ENCODE peak calls at places on chromosomes 16 and 17, in six cellular contexts. I, S, N, W, D and O are unnamed samples.

GRCh38 chr16:3131755-3132377 is 3.0 kb upstream of the ZNF213 start:
- DNase-seq in N (no peak), D (peak; percentile 71), S (peak; percentile 58), W (no peak), I (no peak), O (no peak)

GRCh38 chr17:39147221-39148185 is 3.9 kb downstream of the PLXDC1 start:
- DNase-seq in N (no peak), W (no peak), D (peak; percentile 43), I (no peak), S (no peak), O (no peak)

GRCh38 chr17:17018021-17018441 is 24.2 kb upstream of the MPRIP start:
- DNase-seq in W (no peak), S (no peak), N (no peak), I (peak; percentile 34), D (peak; percentile 44), O (no peak)

GRCh38 chr17:67980456-67980855 is 15.8 kb downstream of the C17orf58 start:
- DNase-seq in D (no peak), W (no peak), N (no peak), I (no peak), S (no peak), O (peak; percentile 32)

GRCh38 chr16:85563515-85564276 is 49.4 kb upstream of the GSE1 start:
- DNase-seq in N (no peak), W (no peak), I (peak; percentile 90), S (peak; percentile 62), D (no peak), O (no peak)

GRCh38 chr17:16391451-16391850 is 10.6 kb downstream of the UBB start:
- DNase-seq in N (no peak), W (no peak), D (no peak), S (no peak), I (no peak), O (no peak)

GRCh38 chr16:89129378-89129777 is 35.7 kb downstream of the ACSF3 start:
- DNase-seq in N (no peak), D (no peak), W (no peak), I (no peak), S (no peak), O (no peak)

GRCh38 chr16:50591800-50592771 is 43.9 kb downstream of the NKD1 start:
- DNase-seq in D (no peak), I (no peak), W (peak; percentile 74), S (no peak), N (peak; percentile 96), O (no peak)

GRCh38 chr16:86949116-86949515 is 368.1 kb downstream of the C16orf95 start:
- DNase-seq in I (no peak), D (no peak), W (no peak), S (no peak), N (no peak), O (no peak)

GRCh38 chr17:40089085-40089895 is 11.1 kb downstream of the NR1D1 start:
- DNase-seq in I (no peak), D (no peak), N (no peak), W (no peak), S (no peak), O (no peak)